ENCODE peak calls at places on chromosomes 4 and X, in eight cellular contexts. N is neural crest cell, V is fibroblast of the aortic adventitia, T is WERI-Rb-1, Y is Calu3, A is HFF-Myc, Q is OCI-LY7, E is AG04449. C is an unnamed sample.

GRCh38 chrX:112687189-112687691 is 7.5 kb upstream of the LHFPL1 start:
- DNase-seq in N (no peak), V (peak), T (no peak), Y (no peak), A (no peak), Q (no peak), E (peak), C (no peak)

GRCh38 chr4:147591048-147591577 is 26.1 kb upstream of the TMEM184C start:
- DNase-seq in N (no peak), V (peak), T (no peak), Y (no peak), A (no peak), Q (no peak), E (no peak), C (no peak)

GRCh38 chr4:40206421-40206820 is 9.6 kb downstream of the RHOH start:
- DNase-seq in N (no peak), V (no peak), T (no peak), Y (no peak), A (no peak), Q (no peak), E (no peak), C (no peak)

GRCh38 chrX:117743469-117744251 is 372.9 kb downstream of the KLHL13 start:
- DNase-seq in N (no peak), V (no peak), T (no peak), Y (no peak), A (no peak), Q (peak), E (no peak), C (peak)

GRCh38 chr4:85029453-85029852 is 63.0 kb upstream of the WDFY3 start:
- DNase-seq in N (no peak), V (no peak), T (no peak), Y (no peak), A (no peak), Q (no peak), E (no peak), C (peak)

GRCh38 chr4:72290737-72291136 is 258.9 kb downstream of the NPFFR2 start:
- DNase-seq in N (no peak), V (no peak), T (no peak), Y (no peak), A (no peak), Q (no peak), E (no peak), C (no peak)

GRCh38 chr4:3168029-3168428 is 80.9 kb upstream of the MSANTD1 start:
- DNase-seq in N (no peak), V (peak), T (no peak), Y (no peak), A (no peak), Q (peak), E (no peak), C (no peak)

GRCh38 chrX:84320023-84320422 is 132.0 kb upstream of the RPS6KA6 start:
- DNase-seq in N (no peak), V (no peak), T (no peak), Y (no peak), A (no peak), Q (no peak), E (no peak), C (no peak)

GRCh38 chrX:132559101-132559500 is 70.3 kb upstream of the MBNL3 start:
- DNase-seq in N (no peak), V (no peak), T (no peak), Y (no peak), A (no peak), Q (no peak), E (no peak), C (no peak)

GRCh38 chrX:132270699-132271098 is 51.5 kb upstream of the RAP2C start:
- DNase-seq in N (no peak), V (peak), T (no peak), Y (no peak), A (peak), Q (no peak), E (no peak), C (no peak)

GRCh38 chr4:4477796-4478195 is 64.1 kb downstream of the STX18 start:
- DNase-seq in N (no peak), V (peak), T (no peak), Y (peak), A (no peak), Q (no peak), E (no peak), C (no peak)

GRCh38 chr4:130486841-130487240 is 1390.9 kb downstream of the C4orf33 start:
- DNase-seq in N (no peak), V (no peak), T (no peak), Y (no peak), A (no peak), Q (no peak), E (no peak), C (no peak)

GRCh38 chr4:108758498-108758897 is 4.4 kb downstream of the ETNPPL start:
- DNase-seq in N (no peak), V (no peak), T (no peak), Y (no peak), A (no peak), Q (no peak), E (no peak), C (no peak)

GRCh38 chr4:183591301-183591700 is 67.7 kb downstream of the RWDD4 start:
- DNase-seq in N (no peak), V (no peak), T (no peak), Y (no peak), A (no peak), Q (no peak), E (no peak), C (no peak)

GRCh38 chr4:177902386-177902785 is 460.1 kb upstream of the AGA start:
- DNase-seq in N (no peak), V (no peak), T (no peak), Y (no peak), A (no peak), Q (no peak), E (no peak), C (no peak)

GRCh38 chrX:39855748-39856129 is 242.0 kb downstream of the BCOR start:
- DNase-seq in N (no peak), V (peak), T (peak), Y (peak), A (no peak), Q (peak), E (no peak), C (no peak)

GRCh38 chr4:95560791-95561190 is 12.0 kb upstream of the UNC5C start:
- DNase-seq in N (no peak), V (no peak), T (peak), Y (no peak), A (no peak), Q (no peak), E (no peak), C (no peak)

GRCh38 chrX:70605352-70605751 is 160.7 kb downstream of the DLG3 start:
- DNase-seq in N (no peak), V (no peak), T (no peak), Y (no peak), A (no peak), Q (no peak), E (no peak), C (no peak)

GRCh38 chr4:136900706-136901105 is 631.6 kb downstream of the PCDH18 start:
- DNase-seq in N (no peak), V (peak), T (no peak), Y (no peak), A (no peak), Q (no peak), E (no peak), C (no peak)

GRCh38 chr4:673349-674091 is 556 bp downstream of the ATP5ME start:
- DNase-seq in N (no peak), V (no peak), T (no peak), Y (peak), A (no peak), Q (peak), E (no peak), C (peak)

GRCh38 chr4:170139764-170140163 is 50.0 kb upstream of the AADAT start:
- DNase-seq in N (no peak), V (peak), T (no peak), Y (no peak), A (no peak), Q (no peak), E (peak), C (no peak)

GRCh38 chr4:40455340-40455902 is 120.3 kb downstream of the CHRNA9 start:
- DNase-seq in N (no peak), V (no peak), T (no peak), Y (no peak), A (no peak), Q (no peak), E (no peak), C (no peak)

GRCh38 chr4:119785963-119786362 is 157.4 kb upstream of the PDE5A start:
- DNase-seq in N (no peak), V (peak), T (no peak), Y (peak), A (no peak), Q (no peak), E (no peak), C (no peak)
- TF ChIP-seq CTCF in N (no peak), V (peak), T (no peak), Y (peak), A (peak), Q (peak), E (peak), C (no peak)

DNA sequence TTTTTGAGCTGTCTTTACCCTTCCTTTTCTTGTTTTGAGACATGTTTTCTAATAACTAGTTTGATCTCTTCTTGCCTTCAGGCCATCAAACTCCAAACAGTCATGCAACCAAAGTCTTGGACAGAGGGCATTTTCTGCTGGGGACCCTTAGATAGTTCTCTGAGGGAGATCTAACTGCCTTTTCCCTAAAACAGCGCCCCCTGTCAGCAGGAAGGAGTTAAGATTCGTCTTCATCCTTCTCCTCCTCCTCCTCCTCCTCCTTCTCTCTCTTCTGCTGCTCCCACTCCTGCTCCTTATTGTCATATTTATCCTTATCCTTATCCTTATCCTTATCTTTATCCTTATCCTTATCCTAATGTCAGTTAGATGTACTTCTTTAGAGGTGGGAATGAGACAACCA is 417.2 kb downstream of the TRAM1L1 start:
- DNase-seq in N (no peak), V (no peak), T (no peak), Y (no peak), A (no peak), Q (peak), E (no peak), C (no peak)
- TF ChIP-seq CTCF in N (peak), V (no peak), T (peak), Y (no peak), A (no peak), Q (peak), E (no peak), C (peak)

GRCh38 chrX:20594985-20595384 is 328.3 kb upstream of the RPS6KA3 start:
- DNase-seq in N (no peak), V (peak), T (no peak), Y (peak), A (no peak), Q (no peak), E (no peak), C (no peak)
- TF ChIP-seq CTCF in N (peak), V (peak), T (peak), Y (no peak), A (no peak), Q (no peak), E (no peak), C (peak)

DNA sequence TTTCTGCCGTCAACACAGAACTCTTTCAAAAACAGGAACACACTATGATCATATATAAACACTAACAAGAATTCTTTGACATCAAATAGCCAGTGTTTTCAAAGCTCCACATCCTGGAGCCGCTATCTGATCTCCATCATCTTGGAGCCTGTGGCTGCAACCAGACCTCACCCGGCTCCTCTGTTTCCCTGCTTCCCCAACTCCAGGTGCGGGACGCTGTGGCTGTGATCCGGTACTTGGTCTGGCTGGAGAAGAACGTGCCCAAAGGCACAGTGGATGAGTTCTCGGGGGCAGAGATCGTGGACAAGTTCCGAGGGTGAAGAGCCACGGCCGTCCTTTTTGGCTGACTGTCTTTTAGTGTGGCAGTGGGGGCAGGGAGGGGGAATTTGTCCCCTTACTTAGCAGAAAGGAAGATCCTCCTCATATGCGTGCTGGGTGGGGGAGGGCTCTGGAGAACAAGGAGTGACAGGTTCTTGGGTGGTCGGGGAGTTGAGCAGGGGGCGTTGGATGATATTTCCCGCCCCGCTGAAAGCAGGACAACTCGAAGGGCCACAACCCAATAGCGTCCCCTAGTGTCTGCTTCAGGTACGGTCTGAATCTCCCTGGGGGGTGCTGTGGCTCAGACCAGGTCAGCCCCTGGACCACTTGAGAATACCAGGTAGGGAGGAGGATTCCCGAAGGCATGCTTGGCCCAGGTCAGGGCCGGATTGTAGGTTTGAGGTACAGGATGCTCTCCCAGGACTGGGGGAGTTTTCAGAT is 15.7 kb downstream of the XPNPEP2 start:
- DNase-seq in N (no peak), V (no peak), T (no peak), Y (no peak), A (no peak), Q (no peak), E (no peak), C (no peak)
- TF ChIP-seq CTCF in N (peak), V (no peak), T (peak), Y (no peak), A (peak), Q (peak), E (peak), C (no peak)

DNA sequence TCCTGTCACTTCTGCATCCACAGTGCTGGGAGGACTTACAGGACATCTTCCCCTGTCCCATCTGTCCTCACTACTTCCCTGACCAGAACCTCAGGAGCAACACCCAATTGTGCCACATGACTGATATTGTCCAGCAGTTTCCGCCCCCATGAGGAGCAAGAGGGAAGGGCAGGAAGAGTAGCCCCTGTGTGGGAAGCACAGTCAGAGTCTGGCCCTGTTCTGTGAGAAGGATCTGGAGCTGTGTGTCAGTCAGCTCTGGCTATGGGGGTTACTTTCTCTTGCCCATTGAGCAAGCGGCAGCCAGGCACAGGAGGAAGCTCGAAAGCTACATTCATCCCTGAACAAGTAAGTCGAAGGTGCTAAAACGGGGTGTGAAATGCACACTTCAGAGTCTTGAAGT is 14.8 kb upstream of the TRIM60 start:
- DNase-seq in N (no peak), V (no peak), T (peak), Y (no peak), A (no peak), Q (no peak), E (no peak), C (no peak)
- TF ChIP-seq CTCF in N (peak), V (no peak), T (peak), Y (no peak), A (peak), Q (peak), E (no peak), C (peak)

C was measured in glutamatergic neuron.